ENCODE peak calls at places on chromosomes 13 and 19, in four cellular contexts. T is WTC11, S is HepG2, P is K562. J is an unnamed sample.

GRCh38 chr13:44402902-44403719 is 29.5 kb downstream of the SERP2 start:
- DNase-seq in T (no peak), S (no peak), P (no peak), J (no peak)

GRCh38 chr19:51448011-51448744 is 10.1 kb downstream of the SIGLEC8 start:
- DNase-seq in T (no peak), S (no peak), P (no peak), J (no peak)

GRCh38 chr13:41231786-41232185 is 31.6 kb downstream of the MTRF1 start:
- DNase-seq in T (no peak), S (peak), P (no peak), J (no peak)

GRCh38 chr13:44368062-44368591 is 5.5 kb upstream of the SERP2 start:
- DNase-seq in T (no peak), S (no peak), P (peak), J (peak)

GRCh38 chr19:42115705-42116104 is 16.5 kb downstream of the POU2F2 start:
- DNase-seq in T (no peak), S (no peak), P (no peak), J (no peak)

GRCh38 chr13:111909971-111910671 is 156.8 kb upstream of the SOX1 start:
- DNase-seq in T (no peak), S (no peak), P (no peak), J (no peak)

GRCh38 chr13:22082437-22083100 is 411.7 kb downstream of the FGF9 start:
- DNase-seq in T (no peak), S (no peak), P (no peak), J (no peak)

GRCh38 chr19:3120611-3121231 is 15.1 kb upstream of the GNA15 start:
- DNase-seq in T (no peak), S (no peak), P (no peak), J (no peak)

GRCh38 chr19:51712461-51713081 is 11.2 kb downstream of the HAS1 start:
- DNase-seq in T (peak), S (no peak), P (no peak), J (no peak)

GRCh38 chr13:110213461-110214074 is 93.4 kb downstream of the COL4A1 start:
- DNase-seq in T (no peak), S (no peak), P (no peak), J (no peak)

GRCh38 chr19:19405919-19406877 is 723 bp downstream of the GATAD2A start:
- DNase-seq in T (peak), S (no peak), P (peak), J (peak)
- TF ChIP-seq FOXJ3 in T (no peak), S (no peak), P (no peak), J (no peak)

GRCh38 chr19:49555600-49556411 is 24.6 kb downstream of the NOSIP start:
- DNase-seq in T (peak), S (no peak), P (peak), J (peak)
- TF ChIP-seq FOXJ3 in T (no peak), S (no peak), P (no peak), J (no peak)

DNA sequence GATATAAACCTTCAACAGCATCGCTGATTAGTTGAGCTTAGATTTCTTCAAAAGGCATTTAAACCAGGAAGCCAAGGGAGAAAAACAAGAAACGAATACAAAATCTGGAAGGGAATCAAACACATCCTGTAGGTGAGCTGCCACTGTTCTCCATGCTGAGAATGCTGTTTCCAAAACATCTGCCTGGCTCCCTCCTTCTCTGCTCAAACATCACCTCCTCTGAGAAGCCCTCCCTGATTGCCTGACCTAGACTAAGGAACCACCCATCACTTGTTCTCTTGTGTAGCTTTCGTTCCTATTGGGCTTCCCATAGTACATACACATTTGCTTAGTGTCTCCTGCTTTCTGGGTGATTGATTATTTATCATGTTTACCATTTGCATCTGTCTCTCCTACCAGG is 152.7 kb downstream of the CACNA1A start:
- DNase-seq in T (no peak), S (no peak), P (no peak), J (no peak)
- TF ChIP-seq FOXJ3 in T (no peak), S (no peak), P (no peak), J (no peak)

DNA sequence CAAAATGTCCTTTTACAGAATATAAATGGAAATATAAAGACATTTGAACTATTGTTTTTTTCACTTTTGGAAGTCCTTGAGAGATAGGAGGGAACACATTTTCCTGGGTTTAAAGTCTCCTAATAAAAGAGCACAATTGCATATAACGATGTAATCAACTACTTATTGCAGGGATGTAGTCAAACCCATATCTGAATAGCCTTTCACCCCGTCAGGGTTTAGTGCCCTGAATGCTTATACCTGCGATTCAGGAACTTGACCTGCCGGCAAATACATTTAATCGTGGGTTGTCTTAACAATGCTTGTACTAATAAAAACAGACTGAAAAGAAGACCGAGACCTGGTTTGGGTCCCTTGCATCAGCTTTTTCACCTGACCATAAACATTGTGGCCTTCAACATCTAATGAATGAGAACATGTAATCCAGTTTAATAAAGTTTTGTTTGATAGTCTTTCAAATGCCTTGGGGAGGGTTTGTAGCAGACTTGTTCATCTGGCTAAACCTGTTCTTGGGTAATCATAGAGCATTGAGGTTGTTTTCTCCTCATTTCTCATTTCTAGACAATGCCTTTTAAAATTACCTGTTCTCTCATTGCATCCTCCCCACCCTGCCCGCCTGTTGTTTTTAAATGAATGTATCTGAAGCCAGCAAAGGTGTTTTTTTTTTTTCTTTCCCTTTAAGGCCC is 7.0 kb downstream of the KLF5 start:
- DNase-seq in T (no peak), S (no peak), P (no peak), J (no peak)
- TF ChIP-seq FOXJ3 in T (no peak), S (no peak), P (no peak), J (no peak)

GRCh38 chr19:10270616-10271394 is at the start of gene ICAM1:
- DNase-seq in T (peak), S (peak), P (peak), J (peak)
- TF ChIP-seq FOXJ3 in T (no peak), S (peak), P (no peak), J (no peak)

GRCh38 chr19:27654266-27654990 is 1558.5 kb downstream of the UQCRFS1 start:
- DNase-seq in T (no peak), S (no peak), P (no peak), J (no peak)
- TF ChIP-seq FOXJ3 in T (no peak), S (no peak), P (no peak), J (no peak)

GRCh38 chr13:50133277-50133953 is 118.2 kb downstream of the KCNRG start:
- DNase-seq in T (peak), S (no peak), P (no peak), J (no peak)
- TF ChIP-seq FOXJ3 in T (no peak), S (no peak), P (no peak), J (no peak)

J was measured in SK-N-SH.